ENCODE peak calls at places on chromosomes 2 and 18, in five cellular contexts. P, X, E, R and B are unnamed samples.

GRCh38 chr18:3466051-3466450 is 16.1 kb downstream of the TGIF1 start:
- DNase-seq in P (peak; percentile 92), X (peak; percentile 83), E (no peak), R (no peak), B (no peak)

GRCh38 chr2:127650785-127651380 is 4.9 kb downstream of the GPR17 start:
- DNase-seq in P (no peak), X (no peak), E (no peak), R (no peak), B (no peak)

GRCh38 chr2:239198221-239198620 is 202.6 kb downstream of the HDAC4 start:
- DNase-seq in P (no peak), X (no peak), E (peak; percentile 18), R (no peak), B (no peak)

GRCh38 chr2:43083710-43084698 is 142.4 kb downstream of the ZFP36L2 start:
- DNase-seq in P (no peak), X (peak; percentile 91), E (no peak), R (no peak), B (no peak)

GRCh38 chr2:7278984-7279383 is 361.8 kb downstream of the RNF144A start:
- DNase-seq in P (no peak), X (no peak), E (no peak), R (no peak), B (no peak)

GRCh38 chr2:217484046-217484445 is 518.7 kb downstream of the TNS1 start:
- DNase-seq in P (no peak), X (no peak), E (no peak), R (no peak), B (no peak)

GRCh38 chr2:118971245-118972122 is 29.5 kb downstream of the MARCO start:
- DNase-seq in P (no peak), X (no peak), E (no peak), R (no peak), B (no peak)

GRCh38 chr2:95158891-95159619 is 593 bp downstream of the ZNF514 start:
- DNase-seq in P (peak; percentile 56), X (peak; percentile 52), E (peak; percentile 48), R (no peak), B (no peak)

GRCh38 chr2:233017947-233018346 is 4.9 kb upstream of the NGEF start:
- DNase-seq in P (no peak), X (no peak), E (no peak), R (no peak), B (no peak)

GRCh38 chr2:18055290-18055689 is 176.8 kb downstream of the KCNS3 start:
- DNase-seq in P (no peak), X (no peak), E (no peak), R (no peak), B (no peak)

GRCh38 chr2:24402242-24403092 is 42.1 kb upstream of the ITSN2 start:
- DNase-seq in P (no peak), X (no peak), E (no peak), R (no peak), B (no peak)

GRCh38 chr18:50458796-50459195 is 84.0 kb downstream of the SKA1 start:
- DNase-seq in P (no peak), X (no peak), E (no peak), R (no peak), B (no peak)

GRCh38 chr2:28360066-28360741 is 32.5 kb upstream of the FOSL2 start:
- DNase-seq in P (no peak), X (no peak), E (no peak), R (no peak), B (no peak)

GRCh38 chr2:46355756-46356155 is 58.5 kb downstream of the EPAS1 start:
- DNase-seq in P (no peak), X (no peak), E (no peak), R (no peak), B (no peak)

GRCh38 chr2:163800889-163801498 is 65.2 kb upstream of the FIGN start:
- DNase-seq in P (peak; percentile 52), X (peak; percentile 85), E (peak; percentile 57), R (no peak), B (peak; percentile 37)

GRCh38 chr2:104473568-104473967 is 380.3 kb upstream of the POU3F3 start:
- DNase-seq in P (no peak), X (no peak), E (no peak), R (no peak), B (no peak)

GRCh38 chr2:76009484-76009883 is 298.8 kb upstream of the GCFC2 start:
- DNase-seq in P (no peak), X (no peak), E (no peak), R (no peak), B (no peak)

GRCh38 chr2:11154460-11155325 is 574 bp upstream of the SLC66A3 start:
- DNase-seq in P (peak; percentile 98), X (peak; percentile 97), E (peak; percentile 97), R (peak; percentile 64), B (peak; percentile 86)

GRCh38 chr18:12038082-12038660 is 55.5 kb upstream of the ANKRD62 start:
- DNase-seq in P (no peak), X (peak; percentile 31), E (no peak), R (no peak), B (no peak)

GRCh38 chr18:62744076-62744705 is 28.9 kb downstream of the PHLPP1 start:
- DNase-seq in P (peak; percentile 70), X (peak; percentile 27), E (no peak), R (no peak), B (no peak)

GRCh38 chr18:2410688-2411087 is 160.6 kb downstream of the METTL4 start:
- DNase-seq in P (peak; percentile 66), X (no peak), E (no peak), R (no peak), B (no peak)

GRCh38 chr2:238425979-238426567 is 654 bp upstream of the ASB1 start:
- DNase-seq in P (peak; percentile 95), X (peak; percentile 82), E (peak; percentile 81), R (no peak), B (peak; percentile 19)

GRCh38 chr2:147382322-147382948 is 462.4 kb upstream of the ACVR2A start:
- DNase-seq in P (no peak), X (no peak), E (peak; percentile 92), R (no peak), B (peak; percentile 99)

GRCh38 chr2:222933458-222933857 is 72.6 kb downstream of the ACSL3 start:
- DNase-seq in P (no peak), X (no peak), E (no peak), R (no peak), B (no peak)

GRCh38 chr18:4358618-4359017 is 96.5 kb downstream of the DLGAP1 start:
- DNase-seq in P (no peak), X (no peak), E (no peak), R (no peak), B (no peak)

GRCh38 chr2:162241571-162241970 is 1.7 kb downstream of the FAP start:
- DNase-seq in P (peak; percentile 71), X (no peak), E (no peak), R (no peak), B (no peak)

GRCh38 chr2:220504890-220505564 is 877.6 kb downstream of the SLC4A3 start:
- DNase-seq in P (peak; percentile 55), X (peak; percentile 58), E (peak; percentile 87), R (peak; percentile 50), B (peak; percentile 98)

GRCh38 chr2:156908825-156909224 is 348.7 kb upstream of the GALNT5 start:
- DNase-seq in P (peak; percentile 82), X (peak; percentile 66), E (no peak), R (peak; percentile 41), B (no peak)

GRCh38 chr2:127087780-127088495 is 19.0 kb downstream of the BIN1 start:
- DNase-seq in P (no peak), X (no peak), E (no peak), R (no peak), B (no peak)